ENCODE peak calls at places on chromosomes 1 and 21, in five cellular contexts. One of them, this sample, is unnamed.

GRCh38 chr1:31335007-31335406 is 37.9 kb downstream of the FABP3 start:
- DNase-seq in GM20000: peak
- DNase-seq in tibial nerve: no peak
- DNase-seq in mesothelial cell of epicardium: no peak
- DNase-seq in HCT116: peak
- DNase-seq in this sample: peak

GRCh38 chr1:106523448-106523847 is 533.0 kb upstream of the PRMT6 start:
- DNase-seq in GM20000: no peak
- DNase-seq in tibial nerve: no peak
- DNase-seq in mesothelial cell of epicardium: no peak
- DNase-seq in HCT116: no peak
- DNase-seq in this sample: no peak

GRCh38 chr1:150810958-150811676 is 3.1 kb upstream of the CTSK start:
- DNase-seq in GM20000: no peak
- DNase-seq in tibial nerve: no peak
- DNase-seq in mesothelial cell of epicardium: no peak
- DNase-seq in HCT116: no peak
- DNase-seq in this sample: no peak

GRCh38 chr1:168137515-168137821 is 738 bp upstream of the GPR161 start:
- DNase-seq in GM20000: no peak
- DNase-seq in tibial nerve: no peak
- DNase-seq in mesothelial cell of epicardium: no peak
- DNase-seq in HCT116: no peak
- DNase-seq in this sample: no peak

GRCh38 chr1:189859385-189859977 is 618.2 kb downstream of the BRINP3 start:
- DNase-seq in GM20000: peak
- DNase-seq in tibial nerve: no peak
- DNase-seq in mesothelial cell of epicardium: no peak
- DNase-seq in HCT116: peak
- DNase-seq in this sample: peak

GRCh38 chr1:81340258-81340657 is 460.5 kb upstream of the ADGRL2 start:
- DNase-seq in GM20000: no peak
- DNase-seq in tibial nerve: peak
- DNase-seq in mesothelial cell of epicardium: no peak
- DNase-seq in HCT116: no peak
- DNase-seq in this sample: no peak

GRCh38 chr1:27129225-27129624 is 25.7 kb downstream of the SLC9A1 start:
- DNase-seq in GM20000: no peak
- DNase-seq in tibial nerve: no peak
- DNase-seq in mesothelial cell of epicardium: no peak
- DNase-seq in HCT116: no peak
- DNase-seq in this sample: no peak

GRCh38 chr1:178573330-178573729 is 60.4 kb downstream of the TEX35 start:
- DNase-seq in GM20000: no peak
- DNase-seq in tibial nerve: no peak
- DNase-seq in mesothelial cell of epicardium: no peak
- DNase-seq in HCT116: no peak
- DNase-seq in this sample: no peak

GRCh38 chr21:41069305-41069642 is 98.7 kb upstream of the BACE2 start:
- DNase-seq in GM20000: no peak
- DNase-seq in tibial nerve: no peak
- DNase-seq in mesothelial cell of epicardium: no peak
- DNase-seq in HCT116: no peak
- DNase-seq in this sample: no peak

GRCh38 chr1:202642212-202642611 is 68.0 kb downstream of the SYT2 start:
- DNase-seq in GM20000: no peak
- DNase-seq in tibial nerve: no peak
- DNase-seq in mesothelial cell of epicardium: no peak
- DNase-seq in HCT116: no peak
- DNase-seq in this sample: no peak

GRCh38 chr21:21182401-21182800 is 184.2 kb downstream of the NCAM2 start:
- DNase-seq in GM20000: no peak
- DNase-seq in tibial nerve: no peak
- DNase-seq in mesothelial cell of epicardium: no peak
- DNase-seq in HCT116: no peak
- DNase-seq in this sample: no peak

GRCh38 chr1:109740615-109741373 is at the start of gene GSTM3:
- DNase-seq in GM20000: no peak
- DNase-seq in tibial nerve: no peak
- DNase-seq in mesothelial cell of epicardium: no peak
- DNase-seq in HCT116: no peak
- DNase-seq in this sample: no peak

GRCh38 chr1:158417586-158417985 is 8.5 kb downstream of the OR10K2 start:
- DNase-seq in GM20000: no peak
- DNase-seq in tibial nerve: no peak
- DNase-seq in mesothelial cell of epicardium: no peak
- DNase-seq in HCT116: no peak
- DNase-seq in this sample: no peak

GRCh38 chr21:45211661-45212060 is 76.0 kb downstream of the POFUT2 start:
- DNase-seq in GM20000: no peak
- DNase-seq in tibial nerve: no peak
- DNase-seq in mesothelial cell of epicardium: no peak
- DNase-seq in HCT116: no peak
- DNase-seq in this sample: no peak

GRCh38 chr1:84969489-84970250 is 27.2 kb downstream of the MCOLN2 start:
- DNase-seq in GM20000: peak
- DNase-seq in tibial nerve: no peak
- DNase-seq in mesothelial cell of epicardium: no peak
- DNase-seq in HCT116: no peak
- DNase-seq in this sample: no peak

GRCh38 chr1:159581422-159581821 is 6.2 kb upstream of the APCS start:
- DNase-seq in GM20000: no peak
- DNase-seq in tibial nerve: no peak
- DNase-seq in mesothelial cell of epicardium: no peak
- DNase-seq in HCT116: no peak
- DNase-seq in this sample: no peak

GRCh38 chr21:37415938-37416337 is 49.4 kb downstream of the DYRK1A start:
- DNase-seq in GM20000: no peak
- DNase-seq in tibial nerve: no peak
- DNase-seq in mesothelial cell of epicardium: no peak
- DNase-seq in HCT116: no peak
- DNase-seq in this sample: no peak

GRCh38 chr1:62117416-62117815 is 77.2 kb upstream of the L1TD1 start:
- DNase-seq in GM20000: no peak
- DNase-seq in tibial nerve: no peak
- DNase-seq in mesothelial cell of epicardium: no peak
- DNase-seq in HCT116: no peak
- DNase-seq in this sample: no peak

GRCh38 chr1:109891930-109892329 is 18.7 kb upstream of the CSF1 start:
- DNase-seq in GM20000: no peak
- DNase-seq in tibial nerve: no peak
- DNase-seq in mesothelial cell of epicardium: no peak
- DNase-seq in HCT116: no peak
- DNase-seq in this sample: no peak

GRCh38 chr1:213374369-213374768 is 323.3 kb downstream of the RPS6KC1 start:
- DNase-seq in GM20000: peak
- DNase-seq in tibial nerve: peak
- DNase-seq in mesothelial cell of epicardium: peak
- DNase-seq in HCT116: peak
- DNase-seq in this sample: peak

GRCh38 chr21:26170471-26171309 is at the start of gene APP:
- DNase-seq in GM20000: peak
- DNase-seq in tibial nerve: peak
- DNase-seq in mesothelial cell of epicardium: peak
- DNase-seq in HCT116: peak
- DNase-seq in this sample: peak

GRCh38 chr21:37207441-37208009 is 59.6 kb downstream of the VPS26C start:
- DNase-seq in GM20000: peak
- DNase-seq in tibial nerve: no peak
- DNase-seq in mesothelial cell of epicardium: no peak
- DNase-seq in HCT116: peak
- DNase-seq in this sample: peak

GRCh38 chr1:201327687-201328240 is 44.5 kb downstream of the PKP1 start:
- DNase-seq in GM20000: no peak
- DNase-seq in tibial nerve: no peak
- DNase-seq in mesothelial cell of epicardium: no peak
- DNase-seq in HCT116: no peak
- DNase-seq in this sample: no peak

GRCh38 chr1:151512801-151513625 is 1.8 kb downstream of the CGN start:
- DNase-seq in GM20000: no peak
- DNase-seq in tibial nerve: no peak
- DNase-seq in mesothelial cell of epicardium: peak
- DNase-seq in HCT116: no peak
- DNase-seq in this sample: no peak

DNA sequence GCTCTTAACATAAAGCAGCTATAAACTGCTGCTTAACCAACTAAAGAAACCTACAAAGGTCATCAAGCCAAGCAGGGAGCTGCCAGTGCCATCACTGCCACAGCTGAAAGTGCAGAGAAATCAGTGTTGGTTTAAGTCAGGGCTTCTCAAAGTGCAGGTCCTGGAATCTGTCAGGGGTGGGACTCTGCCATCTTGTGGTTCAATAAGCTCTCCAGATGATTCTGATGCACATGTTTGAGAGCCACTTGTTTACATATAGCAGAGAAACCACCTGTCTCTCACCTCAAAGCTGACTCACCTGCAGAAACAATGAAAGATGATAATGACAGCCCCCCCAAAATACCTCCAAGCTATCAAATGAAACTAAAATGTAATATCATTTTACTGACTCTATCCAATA is 49.3 kb downstream of the SH3GLB1 start:
- DNase-seq in GM20000: no peak
- DNase-seq in tibial nerve: no peak
- DNase-seq in mesothelial cell of epicardium: no peak
- DNase-seq in HCT116: peak
- DNase-seq in this sample: no peak
- TF ChIP-seq CTCF in GM20000: no peak
- TF ChIP-seq CTCF in tibial nerve: no peak
- TF ChIP-seq CTCF in mesothelial cell of epicardium: no peak
- TF ChIP-seq CTCF in HCT116: peak
- TF ChIP-seq CTCF in this sample: no peak

GRCh38 chr1:183956559-183957188 is 80.9 kb downstream of the COLGALT2 start:
- DNase-seq in GM20000: peak
- DNase-seq in tibial nerve: peak
- DNase-seq in mesothelial cell of epicardium: no peak
- DNase-seq in HCT116: peak
- DNase-seq in this sample: peak
- TF ChIP-seq CTCF in GM20000: peak
- TF ChIP-seq CTCF in tibial nerve: no peak
- TF ChIP-seq CTCF in mesothelial cell of epicardium: no peak
- TF ChIP-seq CTCF in HCT116: no peak
- TF ChIP-seq CTCF in this sample: peak

GRCh38 chr1:14913475-14914155 is 239.9 kb upstream of the TMEM51 start:
- DNase-seq in GM20000: peak
- DNase-seq in tibial nerve: no peak
- DNase-seq in mesothelial cell of epicardium: no peak
- DNase-seq in HCT116: no peak
- DNase-seq in this sample: peak

GRCh38 chr1:14910947-14911721 is 242.4 kb upstream of the TMEM51 start:
- DNase-seq in GM20000: no peak
- DNase-seq in tibial nerve: no peak
- DNase-seq in mesothelial cell of epicardium: no peak
- DNase-seq in HCT116: no peak
- DNase-seq in this sample: no peak

GRCh38 chr1:14914351-14914988 is 239.1 kb upstream of the TMEM51 start:
- DNase-seq in GM20000: no peak
- DNase-seq in tibial nerve: no peak
- DNase-seq in mesothelial cell of epicardium: no peak
- DNase-seq in HCT116: no peak
- DNase-seq in this sample: no peak

GRCh38 chr1:14915356-14916054 is 238.0 kb upstream of the TMEM51 start:
- DNase-seq in GM20000: peak
- DNase-seq in tibial nerve: peak
- DNase-seq in mesothelial cell of epicardium: peak
- DNase-seq in HCT116: peak
- DNase-seq in this sample: peak

GRCh38 chr1:14912831-14913230 is 240.7 kb upstream of the TMEM51 start:
- DNase-seq in GM20000: no peak
- DNase-seq in tibial nerve: no peak
- DNase-seq in mesothelial cell of epicardium: no peak
- DNase-seq in HCT116: no peak
- DNase-seq in this sample: no peak
- TF ChIP-seq CTCF in GM20000: no peak
- TF ChIP-seq CTCF in tibial nerve: no peak
- TF ChIP-seq CTCF in mesothelial cell of epicardium: no peak
- TF ChIP-seq CTCF in HCT116: no peak
- TF ChIP-seq CTCF in this sample: no peak

GRCh38 chr1:28249879-28250295 is 9.4 kb upstream of the SESN2 start:
- DNase-seq in GM20000: no peak
- DNase-seq in tibial nerve: no peak
- DNase-seq in mesothelial cell of epicardium: no peak
- DNase-seq in HCT116: no peak
- DNase-seq in this sample: no peak

GRCh38 chr1:28249013-28249870 is 10.1 kb upstream of the SESN2 start:
- DNase-seq in GM20000: no peak
- DNase-seq in tibial nerve: no peak
- DNase-seq in mesothelial cell of epicardium: no peak
- DNase-seq in HCT116: peak
- DNase-seq in this sample: peak

GRCh38 chr1:28246427-28246832 is 10.5 kb downstream of the ATP5IF1 start:
- DNase-seq in GM20000: no peak
- DNase-seq in tibial nerve: no peak
- DNase-seq in mesothelial cell of epicardium: no peak
- DNase-seq in HCT116: no peak
- DNase-seq in this sample: no peak

GRCh38 chr1:28248273-28249012 is 10.9 kb upstream of the SESN2 start:
- DNase-seq in GM20000: peak
- DNase-seq in tibial nerve: peak
- DNase-seq in mesothelial cell of epicardium: peak
- DNase-seq in HCT116: peak
- DNase-seq in this sample: peak

GRCh38 chr1:28247603-28248272 is 11.6 kb upstream of the SESN2 start:
- DNase-seq in GM20000: no peak
- DNase-seq in tibial nerve: no peak
- DNase-seq in mesothelial cell of epicardium: no peak
- DNase-seq in HCT116: no peak
- DNase-seq in this sample: no peak
- TF ChIP-seq CTCF in GM20000: no peak
- TF ChIP-seq CTCF in tibial nerve: no peak
- TF ChIP-seq CTCF in mesothelial cell of epicardium: no peak
- TF ChIP-seq CTCF in HCT116: no peak
- TF ChIP-seq CTCF in this sample: no peak

GRCh38 chr1:183670169-183670568 is 17.1 kb upstream of the APOBEC4 start:
- DNase-seq in GM20000: no peak
- DNase-seq in tibial nerve: no peak
- DNase-seq in mesothelial cell of epicardium: no peak
- DNase-seq in HCT116: no peak
- DNase-seq in this sample: no peak
- TF ChIP-seq CTCF in GM20000: no peak
- TF ChIP-seq CTCF in tibial nerve: no peak
- TF ChIP-seq CTCF in mesothelial cell of epicardium: peak
- TF ChIP-seq CTCF in HCT116: peak
- TF ChIP-seq CTCF in this sample: no peak

DNA sequence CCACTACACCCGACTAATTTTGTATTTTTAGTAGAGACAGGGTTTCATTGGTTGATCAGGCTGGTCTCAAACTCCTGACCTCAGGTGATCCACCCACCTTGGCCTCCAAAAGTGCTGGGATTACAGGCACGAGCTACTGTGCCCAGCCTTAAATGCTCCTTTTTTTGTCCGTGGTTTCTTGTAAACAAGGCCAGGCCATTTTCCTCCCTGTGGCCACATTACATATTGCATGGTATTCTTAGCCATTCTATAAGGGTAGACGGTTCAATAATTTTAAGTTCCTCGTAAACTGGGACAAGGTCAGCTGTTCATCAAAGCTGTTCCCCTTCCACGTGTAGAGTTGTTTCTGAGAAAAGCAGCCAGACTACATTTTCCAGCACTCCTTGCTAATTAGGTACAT is 10.3 kb upstream of the LUZP1 start:
- DNase-seq in GM20000: peak
- DNase-seq in tibial nerve: no peak
- DNase-seq in mesothelial cell of epicardium: no peak
- DNase-seq in HCT116: no peak
- DNase-seq in this sample: no peak
- TF ChIP-seq CTCF in GM20000: no peak
- TF ChIP-seq CTCF in tibial nerve: no peak
- TF ChIP-seq CTCF in mesothelial cell of epicardium: peak
- TF ChIP-seq CTCF in HCT116: peak
- TF ChIP-seq CTCF in this sample: peak